ENCODE peak calls at places on chromosome 1, in seven cellular contexts. R, K, L, S, P, F and B are unnamed samples.

GRCh38 chr1:22168412-22168973 is 25.6 kb upstream of the WNT4 start:
- DNase-seq in S (no peak), P (no peak), F (no peak), K (no peak), R (no peak), L (no peak), B (no peak)

GRCh38 chr1:5519366-5520135 is 472.7 kb downstream of the NPHP4 start:
- DNase-seq in L (no peak), R (no peak), S (no peak), P (no peak), K (no peak), F (no peak), B (no peak)

GRCh38 chr1:85502625-85503083 is 37.7 kb upstream of the DDAH1 start:
- DNase-seq in S (no peak), P (peak; percentile 86), R (peak; percentile 85), F (peak; percentile 59), K (no peak), L (peak; percentile 70), B (no peak)

GRCh38 chr1:67741121-67741520 is 56.1 kb downstream of the GADD45A start:
- DNase-seq in F (no peak), P (no peak), K (no peak), S (no peak), R (no peak), L (no peak), B (no peak)

GRCh38 chr1:42815938-42816599 is 853 bp upstream of the ERMAP start:
- DNase-seq in F (no peak), P (peak; percentile 10), R (peak; percentile 6), L (no peak), K (no peak), S (no peak), B (no peak)

GRCh38 chr1:118954286-118954890 is 33.8 kb downstream of the TBX15 start:
- DNase-seq in S (no peak), R (no peak), K (no peak), L (no peak), F (no peak), P (peak; percentile 32), B (no peak)

GRCh38 chr1:6569033-6569432 is 10.8 kb upstream of the ZBTB48 start:
- DNase-seq in K (no peak), L (no peak), R (no peak), F (no peak), P (no peak), S (no peak), B (no peak)

GRCh38 chr1:165434264-165434663 is 10.7 kb downstream of the RXRG start:
- DNase-seq in L (no peak), K (no peak), F (no peak), R (no peak), P (no peak), S (no peak), B (no peak)

GRCh38 chr1:206885341-206886060 is 11.7 kb upstream of the IL24 start:
- DNase-seq in F (no peak), P (peak; percentile 54), L (no peak), K (no peak), S (no peak), R (no peak), B (no peak)

GRCh38 chr1:32904797-32905196 is 3.6 kb upstream of the TMEM54 start:
- DNase-seq in L (no peak), P (no peak), S (no peak), K (no peak), F (no peak), R (no peak), B (no peak)

GRCh38 chr1:77370588-77371306 is 88.9 kb downstream of the AK5 start:
- DNase-seq in R (peak; percentile 99), L (no peak), S (peak; percentile 91), P (peak; percentile 87), F (peak; percentile 96), K (no peak), B (no peak)

GRCh38 chr1:171801395-171801990 is 20.0 kb downstream of the METTL13 start:
- DNase-seq in R (peak; percentile 51), S (no peak), L (no peak), P (peak; percentile 63), F (no peak), K (no peak), B (no peak)

GRCh38 chr1:156814571-156815260 is 1.9 kb downstream of the SH2D2A start:
- DNase-seq in L (no peak), S (no peak), P (no peak), K (no peak), F (no peak), R (no peak), B (no peak)

GRCh38 chr1:115911298-115911697 is 65.0 kb upstream of the SLC22A15 start:
- DNase-seq in F (no peak), R (no peak), L (no peak), S (no peak), P (no peak), K (no peak), B (no peak)

GRCh38 chr1:6570987-6571386 is 8.8 kb upstream of the ZBTB48 start:
- DNase-seq in L (no peak), P (no peak), K (no peak), R (no peak), F (no peak), S (no peak), B (no peak)

GRCh38 chr1:119133987-119134386 is 6.5 kb downstream of the WARS2 start:
- DNase-seq in P (peak; percentile 47), F (peak; percentile 8), S (no peak), K (no peak), R (peak; percentile 63), L (no peak), B (no peak)

GRCh38 chr1:225746361-225747179 is 31.1 kb upstream of the SRP9 start:
- DNase-seq in K (no peak), S (peak; percentile 65), L (peak; percentile 75), P (peak; percentile 93), F (peak; percentile 74), R (peak; percentile 90), B (no peak)

GRCh38 chr1:17360272-17360956 is 11.6 kb upstream of the PADI6 start:
- DNase-seq in R (no peak), L (no peak), K (no peak), S (no peak), F (no peak), P (no peak), B (no peak)

GRCh38 chr1:173042806-173043205 is 7.9 kb downstream of the TNFSF18 start:
- DNase-seq in F (no peak), L (no peak), S (no peak), P (peak; percentile 71), R (no peak), K (no peak), B (no peak)

GRCh38 chr1:241485554-241485992 is 34.0 kb downstream of the FH start:
- DNase-seq in F (no peak), R (peak; percentile 16), S (no peak), K (no peak), L (no peak), P (peak; percentile 53), B (no peak)
- TF ChIP-seq CTCF in F (peak; percentile 53), R (peak; percentile 33), S (peak; percentile 48), K (no peak), L (no peak), P (peak; percentile 47), B (no peak)

GRCh38 chr1:110548381-110548780 is 29.4 kb upstream of the KCNA10 start:
- DNase-seq in S (no peak), P (peak; percentile 6), K (no peak), R (peak; percentile 8), F (no peak), L (peak; percentile 38), B (no peak)
- TF ChIP-seq CTCF in S (peak; percentile 48), P (peak; percentile 52), K (no peak), R (peak; percentile 30), F (peak; percentile 44), L (peak; percentile 17), B (no peak)

DNA sequence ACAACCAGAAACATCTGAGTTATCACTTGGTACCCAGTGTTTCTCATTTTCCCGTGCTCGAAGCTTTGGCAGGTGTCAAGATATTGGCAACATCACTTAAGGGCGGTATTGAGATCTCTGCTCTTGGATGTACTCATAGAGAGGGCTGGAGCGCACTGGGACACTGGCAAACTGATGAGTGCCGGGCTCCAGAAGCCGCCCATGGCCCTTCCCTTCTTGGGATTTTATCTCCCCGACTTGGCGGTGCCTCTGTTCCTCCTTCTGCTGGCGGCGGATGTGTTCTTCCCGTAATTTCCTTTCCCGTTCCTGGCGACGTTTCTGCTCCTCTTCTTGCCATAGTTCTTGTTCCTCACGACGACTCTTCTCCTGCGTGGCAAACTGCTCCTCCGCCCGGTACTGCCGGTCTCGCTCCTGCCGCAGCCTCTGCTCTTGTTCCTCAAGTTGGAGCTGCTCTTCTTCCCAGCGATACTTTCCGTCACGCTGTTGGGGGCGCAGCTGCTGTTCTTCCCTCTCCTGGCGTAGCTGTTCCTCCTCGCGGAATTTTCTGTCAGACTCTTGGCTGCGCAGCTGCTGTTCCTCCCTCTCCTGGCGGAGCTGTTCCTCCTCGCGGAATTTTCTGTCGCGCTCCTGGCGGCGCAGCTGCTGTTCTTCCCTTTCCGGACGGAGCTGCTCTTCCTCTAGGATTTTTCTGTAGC is 7.8 kb downstream of the TCHH start:
- DNase-seq in K (no peak), F (no peak), S (no peak), R (no peak), L (no peak), P (no peak), B (no peak)
- TF ChIP-seq CTCF in K (no peak), F (no peak), S (no peak), R (no peak), L (no peak), P (no peak), B (no peak)

DNA sequence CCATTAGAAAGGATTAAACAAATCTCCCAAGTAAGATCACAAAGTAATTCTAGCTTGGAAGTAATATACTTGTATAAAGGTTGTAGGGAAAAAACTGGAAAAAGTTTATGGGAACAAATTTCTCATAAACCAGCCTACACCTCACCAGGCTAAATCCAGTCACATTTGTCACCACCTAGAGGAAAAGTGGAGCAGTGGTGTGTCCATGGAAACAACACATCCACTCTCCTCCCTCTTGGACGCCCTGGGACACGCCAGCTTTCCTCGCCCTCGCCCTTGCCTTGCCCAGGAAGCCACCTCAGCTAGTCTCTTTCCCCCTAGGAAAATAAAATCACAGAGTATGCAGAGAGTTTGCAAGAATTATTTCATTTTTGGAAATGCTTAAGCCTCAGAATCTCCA is 2.2 kb downstream of the PALMD start:
- DNase-seq in K (no peak), L (no peak), R (no peak), F (no peak), S (no peak), P (peak; percentile 76), B (no peak)
- TF ChIP-seq CTCF in K (no peak), L (peak; percentile 16), R (no peak), F (no peak), S (peak; percentile 7), P (peak; percentile 30), B (no peak)

GRCh38 chr1:92599184-92599583 is 112.5 kb upstream of the GFI1 start:
- DNase-seq in F (peak; percentile 4), K (no peak), L (no peak), R (peak; percentile 51), P (peak; percentile 71), S (peak; percentile 23), B (no peak)
- TF ChIP-seq CTCF in F (peak; percentile 57), K (peak; percentile 25), L (no peak), R (peak; percentile 52), P (peak; percentile 36), S (peak; percentile 36), B (no peak)